ENCODE peak calls at places on chromosomes 12 and 14, in eight cellular contexts. Q is heart right ventricle; Z is foreskin fibroblast; L is progenitor cell of endocrine pancreas; H is natural killer cell; E is CD4-positive, alpha-beta T cell; F is fibroblast of mammary gland; N is tibial nerve. X is an unnamed sample.

GRCh38 chr14:23864856-23865255 is 88.7 kb upstream of the DHRS4 start:
- DNase-seq in Q (no peak), Z (no peak), L (no peak), H (no peak), E (no peak), F (no peak), N (no peak), X (no peak)

GRCh38 chr12:67006612-67007011 is 262.5 kb upstream of the CAND1 start:
- DNase-seq in Q (no peak), Z (no peak), L (no peak), H (no peak), E (no peak), F (no peak), N (no peak), X (no peak)

GRCh38 chr12:82810568-82810967 is 123.9 kb downstream of the TMTC2 start:
- DNase-seq in Q (no peak), Z (no peak), L (no peak), H (no peak), E (no peak), F (no peak), N (no peak), X (no peak)

GRCh38 chr12:50718760-50719159 is 45.1 kb upstream of the ATF1 start:
- DNase-seq in Q (peak; percentile 20), Z (no peak), L (no peak), H (no peak), E (no peak), F (no peak), N (no peak), X (no peak)

GRCh38 chr12:106753526-106753925 is 21.0 kb upstream of the RIC8B start:
- DNase-seq in Q (no peak), Z (no peak), L (no peak), H (no peak), E (peak; percentile 15), F (no peak), N (no peak), X (peak; percentile 63)

GRCh38 chr12:121289962-121290361 is 6.5 kb downstream of the CAMKK2 start:
- DNase-seq in Q (no peak), Z (no peak), L (no peak), H (no peak), E (no peak), F (no peak), N (no peak), X (no peak)

GRCh38 chr14:72332054-72332453 is 399.8 kb downstream of the RGS6 start:
- DNase-seq in Q (peak; percentile 15), Z (no peak), L (no peak), H (no peak), E (no peak), F (no peak), N (no peak), X (no peak)

GRCh38 chr12:105945935-105946334 is 192.8 kb downstream of the NUAK1 start:
- DNase-seq in Q (no peak), Z (no peak), L (no peak), H (no peak), E (no peak), F (no peak), N (no peak), X (no peak)

GRCh38 chr12:67710582-67710981 is 62.0 kb downstream of the DYRK2 start:
- DNase-seq in Q (peak; percentile 16), Z (peak; percentile 76), L (no peak), H (no peak), E (no peak), F (peak; percentile 62), N (no peak), X (no peak)

GRCh38 chr14:102824832-102825231 is 47.6 kb downstream of the TRAF3 start:
- DNase-seq in Q (peak; percentile 61), Z (peak; percentile 67), L (no peak), H (no peak), E (no peak), F (peak; percentile 79), N (no peak), X (no peak)
- TF ChIP-seq CTCF in Q (peak; percentile 10), Z (no peak), L (no peak), H (no peak), E (no peak), F (no peak), N (no peak), X (no peak)

DNA sequence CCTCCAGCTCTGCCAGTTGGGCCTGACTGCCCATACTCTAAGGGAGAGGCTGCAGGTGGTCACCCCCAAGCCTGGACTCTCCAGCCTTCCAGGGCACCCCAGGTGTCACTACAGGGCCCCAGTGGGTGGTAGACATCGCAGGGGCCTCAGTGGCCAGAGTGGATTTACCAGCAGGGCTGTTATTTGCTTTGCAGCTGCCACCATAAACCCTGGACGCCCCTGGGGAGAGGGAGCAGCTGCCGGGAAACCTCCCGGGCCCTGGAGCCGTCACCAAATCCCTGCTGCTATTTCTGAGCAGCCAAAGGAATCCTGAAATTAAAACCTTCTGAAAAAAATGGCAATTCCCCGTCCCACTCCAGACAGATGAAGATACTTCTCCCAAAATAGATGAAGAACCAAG is 13.9 kb downstream of the TMEM119 start:
- DNase-seq in Q (no peak), Z (peak; percentile 32), L (no peak), H (no peak), E (no peak), F (no peak), N (no peak), X (no peak)
- TF ChIP-seq CTCF in Q (no peak), Z (no peak), L (no peak), H (no peak), E (no peak), F (no peak), N (no peak), X (no peak)

DNA sequence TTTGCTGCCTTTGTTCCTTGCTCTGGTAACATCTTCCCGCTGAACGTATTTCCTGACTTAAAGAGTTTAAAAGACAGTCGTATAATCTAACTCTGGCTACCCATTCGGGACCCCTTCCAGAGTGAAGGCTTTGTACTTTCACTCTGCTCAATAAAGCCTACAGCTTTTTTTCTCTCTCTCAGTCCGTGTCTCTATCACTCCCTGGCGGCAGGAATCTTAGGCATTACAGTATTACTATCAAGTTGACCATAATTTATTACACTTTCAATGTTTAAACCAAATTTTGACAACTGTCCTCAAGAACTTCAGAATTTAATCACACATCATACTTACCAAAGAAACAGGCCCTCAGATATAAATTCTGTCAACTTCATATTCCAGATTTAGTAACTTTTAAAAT is 967.9 kb downstream of the FSCB start:
- DNase-seq in Q (no peak), Z (peak; percentile 1), L (no peak), H (no peak), E (no peak), F (peak; percentile 1), N (peak; percentile 29), X (no peak)
- TF ChIP-seq CTCF in Q (peak; percentile 33), Z (no peak), L (peak; percentile 59), H (no peak), E (no peak), F (peak; percentile 5), N (peak; percentile 13), X (no peak)

GRCh38 chr14:102982852-102983470 is 60.5 kb downstream of the AMN start:
- DNase-seq in Q (no peak), Z (no peak), L (no peak), H (no peak), E (no peak), F (no peak), N (no peak), X (no peak)
- TF ChIP-seq CTCF in Q (no peak), Z (no peak), L (no peak), H (no peak), E (no peak), F (no peak), N (no peak), X (no peak)

GRCh38 chr12:57429473-57430116 is 1.2 kb downstream of the R3HDM2 start:
- DNase-seq in Q (no peak), Z (peak; percentile 19), L (no peak), H (no peak), E (no peak), F (peak; percentile 20), N (no peak), X (no peak)

GRCh38 chr12:57430117-57430930 is 519 bp downstream of the R3HDM2 start:
- DNase-seq in Q (peak; percentile 48), Z (no peak), L (peak; percentile 49), H (no peak), E (peak; percentile 27), F (peak; percentile 26), N (peak; percentile 26), X (peak; percentile 41)

GRCh38 chr12:57428965-57429364 is 1.9 kb downstream of the R3HDM2 start:
- DNase-seq in Q (no peak), Z (no peak), L (no peak), H (no peak), E (no peak), F (no peak), N (no peak), X (no peak)

GRCh38 chr12:57433370-57433769 is 1.2 kb upstream of the INHBC start:
- DNase-seq in Q (no peak), Z (no peak), L (no peak), H (no peak), E (no peak), F (no peak), N (no peak), X (no peak)

GRCh38 chr12:57430931-57431566 is at the start of gene R3HDM2:
- DNase-seq in Q (peak; percentile 96), Z (peak; percentile 98), L (peak; percentile 90), H (peak; percentile 95), E (peak; percentile 95), F (peak; percentile 93), N (peak; percentile 89), X (peak; percentile 98)
- TF ChIP-seq CTCF in Q (no peak), Z (no peak), L (no peak), H (no peak), E (no peak), F (no peak), N (no peak), X (no peak)